ENCODE peak calls at places on chromosome 7, in eight cellular contexts. X, B, W, F, V, Q, L and N are unnamed samples.
A peak's percentile ranks its signal among the peaks of the same experiment; 100 is the strongest.

GRCh38 chr7:116218051-116218645 is 7.8 kb downstream of the TES start:
- DNase-seq in X (no peak), B (no peak), W (no peak), F (no peak), V (peak; percentile 93), Q (no peak), L (peak; percentile 58), N (no peak)

GRCh38 chr7:101630591-101630990 is 1.5 kb upstream of the MYL10 start:
- DNase-seq in X (no peak), B (no peak), W (no peak), F (no peak), V (no peak), Q (no peak), L (peak; percentile 53), N (no peak)

GRCh38 chr7:80134536-80135305 is at the start of gene GNAI1:
- DNase-seq in X (no peak), B (peak; percentile 58), W (no peak), F (peak; percentile 84), V (peak; percentile 60), Q (peak; percentile 27), L (peak; percentile 98), N (no peak)

GRCh38 chr7:135186841-135187253 is 16.3 kb upstream of the CYREN start:
- DNase-seq in X (no peak), B (no peak), W (no peak), F (no peak), V (no peak), Q (no peak), L (no peak), N (no peak)

GRCh38 chr7:131859162-131859821 is 302.9 kb upstream of the PODXL start:
- DNase-seq in X (peak; percentile 59), B (peak; percentile 87), W (peak; percentile 86), F (peak; percentile 80), V (peak; percentile 43), Q (peak; percentile 18), L (peak; percentile 80), N (peak; percentile 5)

GRCh38 chr7:27611043-27611442 is 51.6 kb downstream of the HIBADH start:
- DNase-seq in X (no peak), B (no peak), W (no peak), F (no peak), V (no peak), Q (no peak), L (no peak), N (no peak)

GRCh38 chr7:137873524-137873923 is 26.8 kb upstream of the DGKI start:
- DNase-seq in X (no peak), B (no peak), W (no peak), F (no peak), V (no peak), Q (no peak), L (no peak), N (no peak)

GRCh38 chr7:34457329-34457728 is 200.7 kb upstream of the NPSR1 start:
- DNase-seq in X (no peak), B (no peak), W (no peak), F (peak; percentile 32), V (no peak), Q (no peak), L (no peak), N (no peak)

GRCh38 chr7:149225106-149225505 is 14.3 kb upstream of the ZNF212 start:
- DNase-seq in X (no peak), B (no peak), W (no peak), F (no peak), V (no peak), Q (no peak), L (no peak), N (no peak)

GRCh38 chr7:102284399-102284798 is 2.3 kb upstream of the SH2B2 start:
- DNase-seq in X (no peak), B (no peak), W (no peak), F (no peak), V (no peak), Q (no peak), L (no peak), N (no peak)

GRCh38 chr7:44279731-44280505 is 45.5 kb downstream of the CAMK2B start:
- DNase-seq in X (no peak), B (no peak), W (peak; percentile 40), F (no peak), V (no peak), Q (no peak), L (peak; percentile 28), N (no peak)

GRCh38 chr7:45325378-45325777 is 167.8 kb downstream of the RAMP3 start:
- DNase-seq in X (no peak), B (no peak), W (peak; percentile 35), F (no peak), V (no peak), Q (no peak), L (no peak), N (no peak)

GRCh38 chr7:28382146-28382545 is 30.2 kb upstream of the CREB5 start:
- DNase-seq in X (no peak), B (no peak), W (no peak), F (no peak), V (no peak), Q (no peak), L (no peak), N (no peak)

GRCh38 chr7:94022550-94022949 is 18.4 kb upstream of the BET1 start:
- DNase-seq in X (no peak), B (no peak), W (no peak), F (no peak), V (no peak), Q (no peak), L (no peak), N (no peak)

GRCh38 chr7:90605055-90605454 is 8.9 kb downstream of the CDK14 start:
- DNase-seq in X (no peak), B (no peak), W (no peak), F (no peak), V (no peak), Q (no peak), L (peak; percentile 33), N (no peak)

GRCh38 chr7:28433604-28434254 is 21.4 kb downstream of the CREB5 start:
- DNase-seq in X (no peak), B (no peak), W (no peak), F (peak; percentile 94), V (no peak), Q (no peak), L (peak; percentile 46), N (no peak)

DNA sequence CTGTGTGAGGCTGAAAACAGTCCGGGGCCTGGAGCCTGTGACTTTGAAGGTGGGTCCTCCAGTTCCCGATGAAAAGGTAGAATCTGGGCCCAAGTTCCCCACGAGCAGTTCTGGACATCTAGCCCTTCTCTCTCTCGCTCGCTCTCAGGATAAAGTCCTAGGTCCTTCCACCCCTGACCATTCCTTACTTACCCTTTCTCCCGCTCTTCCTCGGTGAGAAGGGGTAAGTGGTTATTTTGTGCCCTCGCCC is 708 bp downstream of the IMMP2L start:
- DNase-seq in X (no peak), B (no peak), W (peak; percentile 30), F (no peak), V (no peak), Q (no peak), L (no peak), N (no peak)
- TF ChIP-seq REST in X (no peak), B (no peak), W (no peak), F (no peak), V (no peak), Q (no peak), L (no peak), N (no peak)

GRCh38 chr7:128106840-128107239 is 75.6 kb upstream of the LRRC4 start:
- DNase-seq in X (no peak), B (no peak), W (no peak), F (no peak), V (no peak), Q (no peak), L (no peak), N (no peak)

GRCh38 chr7:128105228-128106022 is 74.2 kb upstream of the LRRC4 start:
- DNase-seq in X (no peak), B (no peak), W (no peak), F (no peak), V (no peak), Q (no peak), L (no peak), N (no peak)

GRCh38 chr7:128103498-128104108 is 72.4 kb upstream of the LRRC4 start:
- DNase-seq in X (no peak), B (no peak), W (no peak), F (peak; percentile 67), V (no peak), Q (peak; percentile 85), L (peak; percentile 66), N (no peak)

GRCh38 chr7:128102490-128103291 is 71.5 kb upstream of the LRRC4 start:
- DNase-seq in X (no peak), B (no peak), W (no peak), F (no peak), V (no peak), Q (no peak), L (no peak), N (no peak)

DNA sequence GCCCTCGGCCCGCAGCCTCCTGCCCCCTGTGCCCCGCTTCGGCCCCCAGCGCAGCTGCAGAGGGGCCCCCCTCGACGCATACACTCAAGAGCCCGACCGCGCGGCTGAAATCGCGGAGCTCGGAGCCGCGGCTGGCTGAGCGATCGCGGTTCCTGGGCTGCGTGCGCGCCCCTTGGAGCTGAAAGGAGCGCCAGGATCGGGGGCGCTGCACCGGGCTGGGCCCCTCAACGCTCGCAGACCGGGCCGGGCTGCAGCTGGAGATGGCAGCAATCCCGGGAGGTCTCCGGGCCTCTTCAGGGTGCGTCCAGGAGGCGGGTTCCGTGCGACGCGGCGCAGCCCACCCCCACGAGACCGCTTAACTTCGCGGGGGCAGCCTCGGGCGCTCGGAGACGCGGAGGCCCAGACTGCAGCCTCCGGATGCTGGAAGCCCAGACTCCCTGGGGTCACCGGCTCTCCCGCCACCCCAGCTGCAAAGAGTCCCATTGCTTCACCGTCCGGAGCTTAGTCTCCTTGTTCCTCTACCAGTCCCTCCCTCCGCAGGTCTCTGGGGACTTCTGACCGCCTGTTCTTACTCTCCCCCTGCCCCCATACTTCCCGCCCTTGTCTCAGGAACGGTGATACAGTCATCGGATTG is 73.0 kb upstream of the LRRC4 start:
- DNase-seq in X (no peak), B (no peak), W (no peak), F (peak; percentile 72), V (no peak), Q (no peak), L (peak; percentile 61), N (no peak)
- TF ChIP-seq REST in X (no peak), B (no peak), W (no peak), F (no peak), V (no peak), Q (no peak), L (no peak), N (no peak)

DNA sequence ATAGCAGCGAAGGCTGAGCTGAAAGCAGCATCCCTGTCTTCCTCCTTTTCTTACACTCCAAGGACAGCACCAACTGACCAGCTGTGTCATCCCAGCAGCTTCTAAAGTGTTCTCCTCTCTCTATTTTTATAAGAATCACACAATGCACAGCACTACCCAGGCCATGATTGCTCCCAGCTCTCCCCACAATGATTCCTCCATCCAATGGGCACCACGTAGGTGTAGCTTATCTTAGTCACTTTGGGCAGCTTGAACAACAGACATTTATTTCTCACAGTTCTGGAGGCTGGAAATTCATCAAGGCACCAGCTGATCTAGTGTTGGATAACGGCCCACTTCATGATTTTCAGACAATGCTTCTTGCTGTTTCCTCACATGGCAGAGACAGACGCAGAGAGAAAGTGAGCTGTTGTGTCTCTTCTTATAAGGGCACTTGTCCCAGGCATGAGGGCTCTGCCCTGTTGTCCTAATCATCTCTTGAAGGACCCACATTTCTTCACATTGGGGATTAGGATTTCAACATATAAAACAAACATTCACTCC is 92.0 kb upstream of the CDC14C start:
- DNase-seq in X (no peak), B (no peak), W (no peak), F (no peak), V (no peak), Q (no peak), L (no peak), N (no peak)
- TF ChIP-seq REST in X (no peak), B (no peak), W (no peak), F (no peak), V (no peak), Q (no peak), L (no peak), N (no peak)

GRCh38 chr7:22564511-22565045 is 64.6 kb upstream of the STEAP1B start:
- DNase-seq in X (peak; percentile 64), B (no peak), W (no peak), F (no peak), V (no peak), Q (no peak), L (no peak), N (no peak)
- TF ChIP-seq REST in X (no peak), B (no peak), W (no peak), F (no peak), V (no peak), Q (no peak), L (no peak), N (no peak)